ENCODE peak calls at places on chromosomes 3 and 15, in four cellular contexts. W is K562, C is IMR-90, G is HCT116. I is an unnamed sample.

GRCh38 chr15:71802770-71803169 is 7.6 kb upstream of the NR2E3 start:
- DNase-seq in G (no peak), W (peak), C (no peak), I (no peak)

GRCh38 chr3:194384569-194385001 is 14.5 kb downstream of the GP5 start:
- DNase-seq in W (no peak), G (no peak), C (no peak), I (no peak)

GRCh38 chr3:21297304-21297703 is 453.7 kb downstream of the ZNF385D start:
- DNase-seq in W (no peak), C (no peak), G (no peak), I (no peak)

GRCh38 chr15:33458421-33458820 is 147.7 kb downstream of the RYR3 start:
- DNase-seq in G (no peak), C (no peak), W (no peak), I (no peak)

GRCh38 chr15:77059761-77060345 is 11.1 kb downstream of the TSPAN3 start:
- DNase-seq in W (no peak), G (no peak), C (peak), I (no peak)

GRCh38 chr3:167844528-167844927 is 109.0 kb downstream of the SERPINI1 start:
- DNase-seq in W (no peak), G (no peak), C (no peak), I (no peak)

GRCh38 chr3:29153811-29154210 is 127.1 kb upstream of the RBMS3 start:
- DNase-seq in C (no peak), G (no peak), W (no peak), I (no peak)

GRCh38 chr3:149655826-149656599 is 1.8 kb downstream of the WWTR1 start:
- DNase-seq in C (no peak), W (no peak), G (no peak), I (no peak)

GRCh38 chr3:112555535-112556170 is 6.1 kb downstream of the ATG3 start:
- DNase-seq in W (no peak), C (peak), G (no peak), I (no peak)

GRCh38 chr3:167940241-167940640 is 155.5 kb downstream of the GOLIM4 start:
- DNase-seq in W (no peak), C (no peak), G (no peak), I (no peak)

GRCh38 chr15:76398301-76398700 is 61.7 kb downstream of the ISL2 start:
- DNase-seq in G (no peak), C (no peak), W (no peak), I (no peak)

GRCh38 chr3:171446801-171447578 is 13.2 kb downstream of the TNIK start:
- DNase-seq in C (peak), W (peak), G (peak), I (peak)

GRCh38 chr15:32674681-32675080 is 33.2 kb downstream of the SCG5 start:
- DNase-seq in C (no peak), W (no peak), G (no peak), I (no peak)

GRCh38 chr3:186268616-186269448 is 93.2 kb downstream of the DGKG start:
- DNase-seq in W (no peak), C (peak), G (no peak), I (no peak)

GRCh38 chr15:72068826-72069225 is 49.1 kb downstream of the MYO9A start:
- DNase-seq in G (no peak), W (no peak), C (no peak), I (no peak)

GRCh38 chr15:43912208-43912607 is 85.4 kb downstream of the WDR76 start:
- DNase-seq in W (no peak), C (no peak), G (no peak), I (no peak)

GRCh38 chr3:53114412-53115074 is 15.7 kb downstream of the RFT1 start:
- DNase-seq in C (peak), W (peak), G (no peak), I (no peak)

GRCh38 chr3:130528120-130528519 is 11.1 kb downstream of the COL6A6 start:
- DNase-seq in C (no peak), W (no peak), G (no peak), I (no peak)

GRCh38 chr15:101206173-101206572 is 45.7 kb downstream of the CHSY1 start:
- DNase-seq in C (peak), G (no peak), W (no peak), I (no peak)

GRCh38 chr15:90294601-90295269 is 29.3 kb downstream of the NGRN start:
- DNase-seq in G (no peak), C (no peak), W (no peak), I (no peak)

GRCh38 chr3:150419959-150420358 is 11.9 kb downstream of the TSC22D2 start:
- DNase-seq in C (no peak), G (no peak), W (no peak), I (no peak)

GRCh38 chr3:45759851-45760250 is 36.5 kb downstream of the SLC6A20 start:
- DNase-seq in C (no peak), G (no peak), W (no peak), I (no peak)

GRCh38 chr15:62444104-62445027 is 279.3 kb upstream of the C2CD4B start:
- DNase-seq in G (peak), W (no peak), C (peak), I (peak)

GRCh38 chr15:75705854-75706681 is 6.6 kb downstream of the CSPG4 start:
- DNase-seq in W (no peak), C (no peak), G (no peak), I (no peak)

GRCh38 chr15:69317392-69317841 is 18.7 kb downstream of the PAQR5 start:
- DNase-seq in G (no peak), W (no peak), C (no peak), I (no peak)

GRCh38 chr3:162487138-162487537 is 990.5 kb downstream of the OTOL1 start:
- DNase-seq in W (no peak), G (no peak), C (peak), I (no peak)

GRCh38 chr3:122258757-122259371 is 66.2 kb upstream of the CSTA start:
- DNase-seq in C (peak), G (peak), W (peak), I (no peak)

GRCh38 chr3:138081371-138082084 is 33.9 kb downstream of the DZIP1L start:
- DNase-seq in G (no peak), C (peak), W (no peak), I (no peak)

GRCh38 chr3:56826831-56827722 is 25.3 kb upstream of the ARHGEF3 start:
- DNase-seq in C (peak), G (no peak), W (no peak), I (no peak)

GRCh38 chr3:13031621-13032020 is 41.6 kb downstream of the IQSEC1 start:
- DNase-seq in W (no peak), G (no peak), C (no peak), I (no peak)

GRCh38 chr3:124860599-124860998 is 26.6 kb downstream of the ITGB5 start:
- DNase-seq in W (no peak), G (peak), C (peak), I (peak)

GRCh38 chr3:122998856-122999255 is 28.7 kb downstream of the SEMA5B start:
- DNase-seq in G (no peak), C (no peak), W (no peak), I (no peak)

GRCh38 chr15:41336549-41336948 is 3.9 kb downstream of the NUSAP1 start:
- DNase-seq in C (no peak), G (no peak), W (no peak), I (no peak)
- H2AFZ ChIP-seq in C (no peak), G (no peak), W (no peak), I (peak)

GRCh38 chr3:197464794-197465193 is 91.0 kb downstream of the BDH1 start:
- DNase-seq in W (no peak), C (no peak), G (no peak), I (no peak)

GRCh38 chr3:197465197-197465995 is 90.4 kb downstream of the BDH1 start:
- DNase-seq in G (no peak), C (no peak), W (no peak), I (no peak)

GRCh38 chr3:197468167-197468566 is 87.6 kb downstream of the BDH1 start:
- DNase-seq in C (no peak), G (no peak), W (no peak), I (no peak)

GRCh38 chr3:197465996-197466549 is 89.7 kb downstream of the BDH1 start:
- DNase-seq in C (peak), W (no peak), G (no peak), I (no peak)

DNA sequence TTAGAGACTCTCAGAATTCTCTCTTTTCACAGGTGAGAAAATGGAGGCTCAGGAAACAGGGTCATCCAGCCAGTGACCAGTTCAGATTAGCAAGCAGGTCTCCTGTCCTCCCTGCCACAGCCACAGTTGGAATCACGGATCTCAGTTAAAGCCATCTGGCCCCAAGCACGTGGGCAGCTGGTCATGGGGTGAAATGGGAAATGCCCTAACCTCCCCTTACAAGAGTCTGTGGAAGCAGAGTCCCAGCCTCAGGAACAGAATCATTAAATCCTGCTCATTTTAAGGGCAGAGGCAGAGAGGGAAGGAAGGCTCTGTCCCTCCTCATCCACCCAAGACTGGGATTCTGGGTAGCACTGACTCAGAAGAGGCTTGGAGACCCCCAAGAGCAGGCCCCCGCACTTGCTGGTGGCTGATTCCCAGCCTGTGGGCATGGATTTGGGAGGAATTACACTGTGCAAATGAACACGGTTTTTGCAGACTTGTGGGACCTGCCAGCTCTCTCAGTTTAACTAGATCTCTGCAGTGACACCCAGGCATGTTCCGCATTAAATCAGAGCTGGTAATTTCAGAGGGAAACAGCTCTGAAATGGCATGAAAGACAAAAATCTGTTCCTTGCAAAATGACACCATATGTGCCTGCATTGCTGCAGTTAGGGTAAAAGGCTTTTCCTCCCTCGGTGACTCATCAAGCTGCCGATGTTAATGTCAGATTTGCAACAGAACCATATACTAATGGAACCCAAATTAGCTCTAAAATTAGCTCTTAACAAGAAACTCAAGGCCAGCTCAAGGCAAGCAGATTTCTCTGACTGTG is 89.0 kb downstream of the BDH1 start:
- DNase-seq in G (no peak), W (no peak), C (peak), I (no peak)
- H3K4me2 ChIP-seq in G (peak), W (no peak), C (peak), I (peak)

DNA sequence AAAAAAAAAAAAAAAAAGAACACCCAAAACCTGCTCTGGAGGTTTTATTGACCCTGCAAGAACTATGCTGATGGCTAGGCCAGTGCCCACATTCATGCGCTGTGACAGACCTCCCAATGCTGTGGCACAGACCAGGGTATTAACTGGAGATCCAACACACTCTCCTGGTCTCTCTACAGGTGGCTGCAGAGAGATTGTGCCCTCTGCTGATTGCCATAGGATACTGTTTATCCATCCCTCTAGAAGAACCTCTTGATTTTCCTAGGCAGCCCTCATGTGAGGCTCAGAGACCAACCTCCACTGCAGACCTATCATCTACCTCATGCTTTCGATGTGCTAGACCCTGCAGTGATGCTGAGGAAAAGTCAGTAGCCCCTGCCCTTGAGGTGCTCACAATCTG is 125.5 kb upstream of the TRIM42 start:
- DNase-seq in C (no peak), W (no peak), G (no peak), I (no peak)
- TF ChIP-seq CTCF in C (no peak), W (no peak), G (peak), I (peak)

DNA sequence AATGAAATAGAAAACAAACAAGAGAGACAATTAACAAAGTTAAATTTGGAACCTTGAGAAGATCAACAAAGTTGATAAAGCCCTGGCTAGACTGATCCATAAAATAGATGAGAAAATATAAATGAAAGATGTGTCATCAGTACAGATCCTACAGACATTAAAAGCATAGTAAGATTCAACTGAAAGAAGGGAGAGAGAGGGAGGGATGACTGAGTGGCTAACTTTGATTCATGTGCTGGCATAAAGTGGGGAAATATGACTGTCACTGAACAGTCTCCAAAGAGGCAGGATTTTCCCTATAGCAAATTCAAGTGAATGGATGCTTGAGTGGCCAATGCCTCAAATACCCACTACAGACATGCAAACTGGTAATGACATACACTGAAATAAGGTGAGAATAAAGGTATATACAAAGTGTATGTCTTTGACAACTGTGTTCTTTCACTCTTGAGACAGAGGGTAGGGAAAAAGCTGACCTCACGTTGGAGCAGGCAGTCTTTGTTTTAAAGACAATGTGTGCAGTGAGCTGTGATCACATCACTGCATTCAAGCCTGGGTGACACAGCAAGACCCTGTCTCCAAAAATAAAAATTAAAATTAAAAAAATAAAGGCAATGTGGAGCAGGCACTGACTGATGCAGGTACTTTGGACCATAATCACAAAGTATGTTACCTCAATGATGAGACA is 35.9 kb upstream of the CHD2 start:
- DNase-seq in W (no peak), G (no peak), C (no peak), I (no peak)
- H2AFZ ChIP-seq in W (peak), G (no peak), C (no peak), I (no peak)

DNA sequence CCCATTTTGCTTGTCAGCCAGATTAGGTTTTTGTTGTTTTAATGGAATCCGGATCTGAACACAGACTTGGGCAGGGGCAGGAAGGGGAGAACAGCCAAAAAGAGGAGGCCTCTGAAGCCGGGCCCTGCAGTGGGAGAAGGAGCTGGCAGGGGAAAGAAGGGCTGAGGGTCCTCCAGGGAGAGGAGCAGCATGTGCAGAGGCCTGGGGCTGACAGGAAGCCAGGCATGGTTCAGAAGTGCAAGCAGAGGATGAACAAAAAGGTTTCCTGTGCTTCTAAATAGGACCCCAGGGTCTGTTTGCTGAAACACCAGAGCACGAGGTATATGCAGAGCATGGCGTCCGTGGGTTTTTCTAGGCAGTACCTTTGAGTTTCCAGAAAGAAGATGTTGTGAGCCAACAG is 49.1 kb upstream of the POMGNT2 start:
- DNase-seq in W (no peak), C (no peak), G (no peak), I (no peak)
- H3K4me2 ChIP-seq in W (no peak), C (no peak), G (no peak), I (no peak)

I was measured in keratinocyte.